ENCODE peak calls at places on chromosomes 1 and 21, in four cellular contexts. Y, X, U and V are unnamed samples.

GRCh38 chr1:59819566-59820438 is 5.1 kb downstream of the HOOK1 start:
- DNase-seq in Y (no peak), X (no peak), U (no peak), V (no peak)

GRCh38 chr1:19179597-19180271 is 30.3 kb downstream of the UBR4 start:
- DNase-seq in Y (peak), X (no peak), U (peak), V (no peak)

GRCh38 chr1:151313501-151313900 is 13.7 kb downstream of the PI4KB start:
- DNase-seq in Y (peak), X (no peak), U (no peak), V (no peak)

GRCh38 chr1:30661311-30661710 is 62.1 kb downstream of the MATN1 start:
- DNase-seq in Y (no peak), X (no peak), U (no peak), V (no peak)

GRCh38 chr1:178727014-178727895 is 2.2 kb downstream of the RALGPS2 start:
- DNase-seq in Y (peak), X (no peak), U (peak), V (no peak)

GRCh38 chr21:33348728-33349127 is 24.0 kb downstream of the IFNAR1 start:
- DNase-seq in Y (peak), X (no peak), U (no peak), V (no peak)

GRCh38 chr1:2413495-2414296 is 1.3 kb upstream of the PEX10 start:
- DNase-seq in Y (no peak), X (peak), U (peak), V (no peak)

GRCh38 chr1:2275796-2276536 is 47.8 kb downstream of the SKI start:
- DNase-seq in Y (peak), X (peak), U (no peak), V (peak)

GRCh38 chr1:84634536-84635205 is 55.6 kb downstream of the SSX2IP start:
- DNase-seq in Y (no peak), X (no peak), U (peak), V (no peak)

GRCh38 chr1:16905112-16905855 is 9.5 kb downstream of the RNU1-2 start:
- DNase-seq in Y (peak), X (no peak), U (peak), V (no peak)

GRCh38 chr1:182848736-182849135 is 9.6 kb downstream of the DHX9 start:
- DNase-seq in Y (no peak), X (no peak), U (no peak), V (no peak)

GRCh38 chr1:201916649-201917249 is 28.1 kb downstream of the SHISA4 start:
- DNase-seq in Y (peak), X (peak), U (no peak), V (peak)

GRCh38 chr1:223628233-223628632 is 37.3 kb downstream of the CAPN8 start:
- DNase-seq in Y (peak), X (peak), U (peak), V (no peak)

GRCh38 chr1:23718482-23718881 is 24.8 kb upstream of the ELOA start:
- DNase-seq in Y (peak), X (no peak), U (peak), V (no peak)

GRCh38 chr1:246320286-246320685 is 186.8 kb downstream of the SMYD3 start:
- DNase-seq in Y (peak), X (no peak), U (no peak), V (no peak)

GRCh38 chr1:244837597-244838258 is 2.3 kb downstream of the COX20 start:
- DNase-seq in Y (no peak), X (no peak), U (no peak), V (no peak)

GRCh38 chr1:32031578-32032286 is 18.1 kb downstream of the KHDRBS1 start:
- DNase-seq in Y (peak), X (no peak), U (no peak), V (no peak)

GRCh38 chr1:28111157-28111556 is 22.7 kb upstream of the EYA3 start:
- DNase-seq in Y (no peak), X (no peak), U (no peak), V (no peak)

GRCh38 chr1:28115267-28115666 is 26.9 kb upstream of the EYA3 start:
- DNase-seq in Y (peak), X (no peak), U (no peak), V (no peak)

GRCh38 chr1:28114844-28115243 is 26.4 kb upstream of the EYA3 start:
- DNase-seq in Y (no peak), X (no peak), U (no peak), V (no peak)

GRCh38 chr1:28110555-28110954 is 22.1 kb upstream of the EYA3 start:
- DNase-seq in Y (no peak), X (no peak), U (no peak), V (no peak)

DNA sequence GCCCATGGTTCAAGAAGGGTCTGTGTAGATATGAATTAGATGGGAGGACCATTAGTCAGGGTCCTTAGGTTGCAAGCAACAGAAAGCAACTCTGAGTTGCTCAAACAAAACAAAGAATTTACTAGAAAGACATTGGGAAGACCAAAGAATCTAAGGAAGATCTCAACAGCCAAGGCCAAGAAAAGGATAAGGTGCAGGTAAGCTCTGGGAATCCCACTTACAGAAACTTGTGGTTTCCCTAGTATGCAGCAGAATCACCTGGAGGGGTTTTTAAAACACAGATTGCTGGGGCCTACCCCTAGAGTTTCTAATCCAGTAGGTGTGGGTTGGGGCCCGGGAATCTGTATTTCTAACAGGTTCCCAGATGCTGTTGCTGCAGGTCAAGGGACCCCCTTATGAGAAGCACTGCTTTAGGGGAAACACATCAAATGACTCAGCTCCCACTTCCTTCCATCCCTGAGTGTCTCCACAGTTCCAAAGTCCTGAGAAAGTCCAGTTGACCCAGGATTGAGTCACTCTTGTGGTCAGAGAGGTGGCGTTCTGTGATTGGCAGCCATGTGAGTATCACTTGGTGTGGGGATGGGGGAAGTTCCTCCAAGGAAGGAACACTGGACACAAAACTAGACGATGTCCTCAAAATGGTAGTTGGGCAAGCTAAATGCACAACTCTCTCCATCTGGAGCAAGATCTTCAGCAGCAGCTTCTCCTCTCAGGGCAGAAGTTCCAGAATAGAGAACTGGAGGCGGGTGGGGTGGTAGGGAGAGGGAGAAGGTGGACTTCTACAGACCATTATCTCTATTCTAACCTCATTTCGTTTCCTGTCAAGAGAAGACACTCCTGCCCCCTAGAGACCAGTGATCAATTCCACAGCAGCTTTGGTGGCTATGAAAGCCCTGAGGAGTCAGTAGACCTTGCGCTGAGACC is 24.2 kb upstream of the EYA3 start:
- DNase-seq in Y (peak), X (no peak), U (peak), V (no peak)
- TF ChIP-seq CTCF in Y (peak), X (no peak), U (peak), V (no peak)

GRCh38 chr1:158017800-158018595 is 24.6 kb downstream of the KIRREL1 start:
- DNase-seq in Y (peak), X (no peak), U (no peak), V (no peak)
- H3K27ac ChIP-seq in Y (peak), X (peak), U (peak), V (peak)

DNA sequence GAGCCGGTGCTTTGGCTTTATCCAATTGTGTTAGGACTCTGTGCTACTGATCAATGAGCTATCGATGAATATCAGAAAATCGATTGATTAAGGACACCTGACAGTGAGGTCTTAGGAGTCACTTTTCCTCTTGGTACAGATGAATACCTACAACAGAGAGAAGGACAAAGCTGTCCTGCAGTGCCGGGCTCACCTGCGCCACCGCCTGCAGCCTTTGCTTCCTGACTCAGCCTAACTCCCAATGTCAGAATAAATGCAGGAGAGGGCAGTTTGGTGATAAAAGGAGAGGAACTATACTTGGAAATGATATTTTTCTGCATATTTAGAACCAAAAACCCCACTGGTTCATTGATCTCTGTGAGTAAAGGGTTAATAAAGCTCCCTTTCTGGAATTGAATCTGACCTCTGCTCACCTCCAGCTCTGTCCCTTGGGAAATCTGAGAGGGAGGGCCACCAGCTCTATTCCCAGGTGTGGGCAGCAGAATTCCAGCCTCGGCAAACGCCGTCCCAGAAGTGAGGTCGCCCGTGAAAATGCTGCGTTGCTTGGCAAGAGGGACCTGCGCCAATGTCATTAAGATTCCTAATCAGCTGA is 39.3 kb downstream of the POFUT2 start:
- DNase-seq in Y (no peak), X (no peak), U (no peak), V (no peak)
- H3K4me3 ChIP-seq in Y (no peak), X (peak), U (peak), V (no peak)

GRCh38 chr1:4101434-4102150 is 201.5 kb upstream of the C1orf174 start:
- DNase-seq in Y (no peak), X (no peak), U (no peak), V (no peak)
- TF ChIP-seq CTCF in Y (no peak), X (no peak), U (no peak), V (no peak)